ENCODE peak calls at places on chromosomes 16 and 17, in five cellular contexts. P, C, S, F and D are unnamed samples.

GRCh38 chr16:61681124-61681523 is 355.1 kb downstream of the CDH8 start:
- DNase-seq in P (no peak), S (no peak), C (no peak), F (no peak), D (no peak)

GRCh38 chr17:34781071-34781470 is 180.2 kb downstream of the CCT6B start:
- DNase-seq in P (no peak), S (no peak), C (no peak), F (no peak), D (no peak)

GRCh38 chr16:84484579-84485254 is 19.7 kb downstream of the MEAK7 start:
- DNase-seq in P (peak; percentile 32), S (peak; percentile 51), F (no peak), C (no peak), D (peak; percentile 67)

GRCh38 chr17:50699410-50699809 is 8.3 kb downstream of the ANKRD40 start:
- DNase-seq in S (no peak), C (no peak), P (no peak), F (no peak), D (no peak)

GRCh38 chr17:67686246-67686645 is 31.5 kb upstream of the NOL11 start:
- DNase-seq in P (no peak), S (no peak), F (no peak), C (no peak), D (no peak)

GRCh38 chr16:1906846-1907165 is 11.4 kb downstream of the HS3ST6 start:
- DNase-seq in P (no peak), C (no peak), F (no peak), S (no peak), D (no peak)

GRCh38 chr17:2796164-2797140 is at the start of gene RAP1GAP2:
- DNase-seq in P (no peak), S (no peak), C (no peak), F (peak; percentile 89), D (no peak)

GRCh38 chr16:51573191-51573590 is 422.1 kb upstream of the SALL1 start:
- DNase-seq in C (no peak), P (no peak), S (no peak), F (no peak), D (no peak)

GRCh38 chr17:31680126-31680525 is 178.9 kb downstream of the COPRS start:
- DNase-seq in F (no peak), P (no peak), C (no peak), S (no peak), D (no peak)

GRCh38 chr16:8103649-8104289 is 486.5 kb downstream of the TMEM114 start:
- DNase-seq in S (no peak), P (no peak), C (no peak), F (no peak), D (no peak)

GRCh38 chr17:50209472-50210248 is 8.2 kb upstream of the COL1A1 start:
- DNase-seq in P (no peak), S (peak; percentile 95), C (no peak), F (no peak), D (no peak)

GRCh38 chr16:46830417-46830901 is 521 bp downstream of the C16orf87 start:
- DNase-seq in S (peak; percentile 50), P (peak; percentile 66), F (peak; percentile 45), C (no peak), D (peak; percentile 75)

GRCh38 chr16:62548095-62548494 is 511.9 kb upstream of the CDH8 start:
- DNase-seq in S (peak; percentile 83), C (no peak), P (no peak), F (no peak), D (no peak)

GRCh38 chr17:19411641-19412040 is 609 bp downstream of the RNF112 start:
- DNase-seq in P (no peak), F (no peak), S (no peak), C (no peak), D (no peak)

GRCh38 chr17:31631759-31632158 is 227.3 kb downstream of the COPRS start:
- DNase-seq in S (no peak), P (no peak), C (no peak), F (no peak), D (no peak)

GRCh38 chr17:73307130-73307529 is 4.7 kb downstream of the CDC42EP4 start:
- DNase-seq in P (no peak), F (no peak), S (no peak), C (no peak), D (no peak)

GRCh38 chr17:40317345-40317873 is 8.4 kb downstream of the RARA start:
- DNase-seq in P (peak; percentile 70), S (peak; percentile 86), F (peak; percentile 65), C (no peak), D (peak; percentile 82)

GRCh38 chr17:77831497-77832179 is 126.9 kb upstream of the TNRC6C start:
- DNase-seq in F (no peak), C (no peak), P (no peak), S (no peak), D (no peak)

GRCh38 chr17:39576187-39576586 is 31.5 kb downstream of the NEUROD2 start:
- DNase-seq in F (peak; percentile 18), S (peak; percentile 56), P (peak; percentile 27), C (no peak), D (peak; percentile 75)

GRCh38 chr16:83898463-83899271 is at the start of gene MLYCD:
- DNase-seq in S (peak; percentile 87), C (no peak), P (peak; percentile 84), F (peak; percentile 73), D (peak; percentile 93)

GRCh38 chr17:1714488-1714979 is 4.4 kb upstream of the TLCD2 start:
- DNase-seq in S (peak; percentile 98), F (peak; percentile 31), C (no peak), P (no peak), D (no peak)

GRCh38 chr17:17691468-17692263 is 10.4 kb downstream of the RAI1 start:
- DNase-seq in C (no peak), S (no peak), P (peak; percentile 66), F (peak; percentile 61), D (peak; percentile 80)

GRCh38 chr17:59067756-59068155 is 38.9 kb downstream of the TRIM37 start:
- DNase-seq in P (no peak), F (no peak), C (no peak), S (no peak), D (no peak)

GRCh38 chr16:77137045-77137444 is 53.9 kb upstream of the MON1B start:
- DNase-seq in S (no peak), C (no peak), F (no peak), P (no peak), D (no peak)

GRCh38 chr17:1787301-1787902 is 25.5 kb downstream of the SERPINF1 start:
- DNase-seq in S (no peak), F (no peak), C (no peak), P (no peak), D (no peak)

GRCh38 chr16:11402051-11402744 is 56.9 kb downstream of the RMI2 start:
- DNase-seq in S (peak; percentile 32), C (no peak), F (no peak), P (no peak), D (peak; percentile 60)

GRCh38 chr16:17469742-17470001 is 1.1 kb downstream of the XYLT1 start:
- DNase-seq in P (no peak), C (no peak), F (no peak), S (no peak), D (peak; percentile 68)

DNA sequence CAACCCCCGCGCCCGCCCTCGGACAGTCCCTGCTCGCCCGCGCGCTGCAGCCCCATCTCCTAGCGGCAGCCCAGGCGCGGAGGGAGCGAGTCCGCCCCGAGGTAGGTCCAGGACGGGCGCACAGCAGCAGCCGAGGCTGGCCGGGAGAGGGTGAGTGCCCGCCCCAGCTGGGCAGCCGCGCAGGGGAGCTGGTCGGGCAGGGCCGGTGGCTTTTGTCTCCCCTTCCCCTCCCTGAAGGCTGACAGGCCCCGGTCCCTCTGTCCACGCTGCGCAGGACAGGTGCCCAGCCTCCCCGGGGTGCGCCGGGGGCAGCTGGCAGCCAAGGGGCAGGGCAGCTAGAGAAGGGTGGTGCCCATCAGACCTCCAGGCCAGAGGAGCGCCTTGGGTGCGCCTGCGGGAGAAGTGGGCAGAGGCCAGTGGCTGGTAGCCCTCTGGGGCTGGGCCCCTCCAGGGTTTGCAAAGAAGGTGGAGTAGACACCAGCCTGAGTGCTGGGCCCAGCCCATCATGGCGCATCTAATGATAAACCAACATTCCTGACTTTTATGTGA is 278 bp downstream of the ITGB4 start:
- DNase-seq in F (no peak), P (no peak), S (no peak), C (no peak), D (no peak)
- H3K79me2 ChIP-seq in F (no peaks in the 10 kb centered on the region), P (no peaks in the 10 kb centered on the region), S (no peaks in the 10 kb centered on the region), C (peaks cover 54% of the 10 kb centered on the region), D (no peaks in the 10 kb centered on the region)

DNA sequence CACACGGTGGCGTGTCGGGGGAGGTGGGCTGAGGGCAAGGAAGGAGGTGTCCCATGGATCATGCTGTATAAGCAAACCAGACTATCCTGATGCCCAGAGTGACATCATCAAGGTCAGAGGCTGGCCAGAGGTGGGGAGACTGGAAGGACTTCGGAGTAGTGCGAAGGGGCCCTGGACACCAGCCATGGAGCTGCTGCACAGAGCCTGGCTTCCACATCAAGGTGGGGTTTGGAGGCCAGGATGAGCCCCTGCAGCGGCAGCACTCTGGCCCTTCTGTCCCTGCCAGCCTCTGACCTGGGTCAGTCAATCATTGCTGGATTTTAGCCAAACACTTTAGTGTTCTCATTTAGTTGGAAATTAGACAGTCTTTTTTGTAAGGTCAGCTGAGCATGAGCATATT is 34.8 kb downstream of the MED13 start:
- DNase-seq in S (no peak), F (no peak), C (no peak), P (no peak), D (no peak)
- H3K79me2 ChIP-seq in S (peaks cover 4% of the 10 kb centered on the region), F (peaks cover 53% of the 10 kb centered on the region), C (peaks cover 34% of the 10 kb centered on the region), P (peaks cover 33% of the 10 kb centered on the region), D (peaks cover 81% of the 10 kb centered on the region)

GRCh38 chr16:27320261-27321012 is 6.7 kb downstream of the IL4R start:
- DNase-seq in S (no peak), C (no peak), P (no peak), F (no peak), D (no peak)

GRCh38 chr16:27317738-27318398 is 4.1 kb downstream of the IL4R start:
- DNase-seq in F (no peak), P (no peak), S (no peak), C (no peak), D (no peak)

GRCh38 chr16:27321013-27321960 is 7.5 kb downstream of the IL4R start:
- DNase-seq in F (no peak), C (no peak), P (no peak), S (no peak), D (no peak)

GRCh38 chr16:27318399-27319256 is 4.9 kb downstream of the IL4R start:
- DNase-seq in S (peak; percentile 36), C (peak; percentile 84), F (peak; percentile 69), P (peak; percentile 56), D (peak; percentile 73)

GRCh38 chr16:27319257-27319965 is 5.6 kb downstream of the IL4R start:
- DNase-seq in P (no peak), C (no peak), F (no peak), S (no peak), D (no peak)
- H3K79me2 ChIP-seq in P (peaks cover 38% of the 10 kb centered on the region), C (peaks cover 67% of the 10 kb centered on the region), F (peaks cover 96% of the 10 kb centered on the region), S (peaks cover 52% of the 10 kb centered on the region), D (no peaks in the 10 kb centered on the region)

DNA sequence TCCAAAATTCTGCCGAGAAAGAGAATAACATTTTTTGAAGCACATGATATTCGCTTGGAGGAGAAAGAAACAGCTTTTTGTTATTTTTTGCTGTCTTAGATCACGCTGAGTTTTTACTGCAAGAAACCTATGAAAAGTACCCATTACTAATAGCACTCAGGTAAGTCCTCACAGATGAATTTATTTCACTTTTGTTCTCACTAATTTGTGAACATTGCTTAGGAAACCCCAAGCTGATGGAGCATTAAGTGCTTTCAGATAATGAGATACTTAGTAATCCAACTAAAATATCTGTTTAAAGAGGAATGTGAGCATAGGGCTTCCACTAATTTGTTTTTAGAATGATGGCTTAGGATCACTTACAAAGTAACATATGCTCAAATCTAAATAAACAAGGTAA is 45.7 kb downstream of the MYO1D start:
- DNase-seq in P (no peak), S (no peak), C (no peak), F (no peak), D (no peak)
- H3K79me2 ChIP-seq in P (no peaks in the 10 kb centered on the region), S (no peaks in the 10 kb centered on the region), C (peaks cover 14% of the 10 kb centered on the region), F (no peaks in the 10 kb centered on the region), D (no peaks in the 10 kb centered on the region)